ENCODE peak calls at places on chromosomes 4 and X, in four cellular contexts. One of them, this sample, is unnamed.

GRCh38 chr4:147355849-147356248 is 125.0 kb upstream of the EDNRA start:
- DNase-seq in HepG2: no peak
- DNase-seq in WTC11: no peak
- DNase-seq in K562: no peak
- DNase-seq in this sample: peak; percentile 19

GRCh38 chrX:3345281-3346081 is 971 bp downstream of the MXRA5 start:
- DNase-seq in HepG2: no peak
- DNase-seq in WTC11: peak; percentile 61
- DNase-seq in K562: no peak
- DNase-seq in this sample: no peak

GRCh38 chrX:135695471-135695870 is 18.0 kb upstream of the CT45A1 start:
- DNase-seq in K562: no peak
- DNase-seq in WTC11: no peak
- DNase-seq in HepG2: no peak
- DNase-seq in this sample: no peak

GRCh38 chr4:52059372-52059771 is 8.3 kb downstream of the SPATA18 start:
- DNase-seq in WTC11: no peak
- DNase-seq in K562: no peak
- DNase-seq in HepG2: no peak
- DNase-seq in this sample: peak; percentile 5

GRCh38 chr4:142353149-142353738 is 492.9 kb downstream of the INPP4B start:
- DNase-seq in K562: peak; percentile 5
- DNase-seq in HepG2: peak; percentile 27
- DNase-seq in WTC11: no peak
- DNase-seq in this sample: no peak

GRCh38 chr4:34850983-34851382 is 1393.3 kb downstream of the ARAP2 start:
- DNase-seq in HepG2: no peak
- DNase-seq in K562: no peak
- DNase-seq in WTC11: no peak
- DNase-seq in this sample: no peak

GRCh38 chr4:26372525-26373172 is 51.8 kb downstream of the RBPJ start:
- DNase-seq in K562: peak; percentile 23
- DNase-seq in HepG2: peak; percentile 90
- DNase-seq in WTC11: no peak
- DNase-seq in this sample: peak; percentile 4

GRCh38 chr4:8240211-8241041 is 29.1 kb upstream of the HTRA3 start:
- DNase-seq in WTC11: no peak
- DNase-seq in HepG2: no peak
- DNase-seq in K562: no peak
- DNase-seq in this sample: no peak

GRCh38 chr4:166941629-166942028 is 292.7 kb downstream of the SPOCK3 start:
- DNase-seq in WTC11: no peak
- DNase-seq in HepG2: no peak
- DNase-seq in K562: no peak
- DNase-seq in this sample: peak; percentile 18

GRCh38 chr4:74044676-74045075 is 6.2 kb upstream of the CXCL3 start:
- DNase-seq in WTC11: no peak
- DNase-seq in K562: no peak
- DNase-seq in HepG2: no peak
- DNase-seq in this sample: no peak

GRCh38 chr4:52907510-52907909 is 45.4 kb downstream of the RASL11B start:
- DNase-seq in WTC11: no peak
- DNase-seq in HepG2: no peak
- DNase-seq in K562: no peak
- DNase-seq in this sample: no peak

GRCh38 chr4:68283095-68283494 is 37.6 kb upstream of the TMPRSS11B start:
- DNase-seq in WTC11: no peak
- DNase-seq in K562: no peak
- DNase-seq in HepG2: no peak
- DNase-seq in this sample: no peak

GRCh38 chr4:16259531-16260246 is 33.4 kb upstream of the TAPT1 start:
- DNase-seq in WTC11: no peak
- DNase-seq in K562: no peak
- DNase-seq in HepG2: no peak
- DNase-seq in this sample: no peak

GRCh38 chrX:150694738-150695410 is 1.7 kb downstream of the MTMR1 start:
- DNase-seq in WTC11: no peak
- DNase-seq in HepG2: no peak
- DNase-seq in K562: peak; percentile 11
- DNase-seq in this sample: no peak

GRCh38 chrX:38879631-38880220 is 78.5 kb downstream of the MID1IP1 start:
- DNase-seq in K562: no peak
- DNase-seq in WTC11: no peak
- DNase-seq in HepG2: no peak
- DNase-seq in this sample: no peak

GRCh38 chrX:312621-313331 is 5.8 kb downstream of the GTPBP6 start:
- DNase-seq in WTC11: no peak
- DNase-seq in K562: no peak
- DNase-seq in HepG2: no peak
- DNase-seq in this sample: no peak

GRCh38 chr4:81984746-81985145 is 389.0 kb downstream of the HNRNPD start:
- DNase-seq in WTC11: no peak
- DNase-seq in HepG2: no peak
- DNase-seq in K562: no peak
- DNase-seq in this sample: no peak

GRCh38 chrX:100353326-100353725 is 56.7 kb downstream of the PCDH19 start:
- DNase-seq in HepG2: no peak
- DNase-seq in K562: no peak
- DNase-seq in WTC11: no peak
- DNase-seq in this sample: no peak

GRCh38 chr4:14100349-14100748 is 472.8 kb upstream of the BOD1L1 start:
- DNase-seq in HepG2: no peak
- DNase-seq in WTC11: no peak
- DNase-seq in K562: no peak
- DNase-seq in this sample: no peak
- TF ChIP-seq HMGXB4 in HepG2: no peak
- TF ChIP-seq HMGXB4 in WTC11: no peak
- TF ChIP-seq HMGXB4 in K562: no peak
- TF ChIP-seq HMGXB4 in this sample: no peak

GRCh38 chr4:108072300-108072699 is 82.6 kb downstream of the HADH start:
- DNase-seq in HepG2: no peak
- DNase-seq in K562: no peak
- DNase-seq in WTC11: no peak
- DNase-seq in this sample: no peak
- TF ChIP-seq HMGXB4 in HepG2: no peak
- TF ChIP-seq HMGXB4 in K562: no peak
- TF ChIP-seq HMGXB4 in WTC11: no peak
- TF ChIP-seq HMGXB4 in this sample: no peak

GRCh38 chr4:33780952-33781655 is 2463.2 kb downstream of the ARAP2 start:
- DNase-seq in K562: no peak
- DNase-seq in HepG2: no peak
- DNase-seq in WTC11: no peak
- DNase-seq in this sample: peak; percentile 0
- TF ChIP-seq HMGXB4 in K562: no peak
- TF ChIP-seq HMGXB4 in HepG2: no peak
- TF ChIP-seq HMGXB4 in WTC11: no peak
- TF ChIP-seq HMGXB4 in this sample: no peak

GRCh38 chr4:184396570-184397515 is 77.5 kb downstream of the IRF2 start:
- DNase-seq in K562: no peak
- DNase-seq in WTC11: no peak
- DNase-seq in HepG2: no peak
- DNase-seq in this sample: no peak

GRCh38 chr4:184396001-184396400 is 78.3 kb downstream of the IRF2 start:
- DNase-seq in WTC11: no peak
- DNase-seq in K562: no peak
- DNase-seq in HepG2: no peak
- DNase-seq in this sample: no peak

GRCh38 chr4:184399505-184399893 is 74.9 kb downstream of the IRF2 start:
- DNase-seq in K562: no peak
- DNase-seq in WTC11: no peak
- DNase-seq in HepG2: no peak
- DNase-seq in this sample: no peak

GRCh38 chr4:184398741-184399504 is 75.4 kb downstream of the IRF2 start:
- DNase-seq in HepG2: no peak
- DNase-seq in K562: no peak
- DNase-seq in WTC11: no peak
- DNase-seq in this sample: no peak

GRCh38 chr4:184397516-184398163 is 76.7 kb downstream of the IRF2 start:
- DNase-seq in K562: no peak
- DNase-seq in HepG2: no peak
- DNase-seq in WTC11: no peak
- DNase-seq in this sample: no peak
- TF ChIP-seq HMGXB4 in K562: no peak
- TF ChIP-seq HMGXB4 in HepG2: no peak
- TF ChIP-seq HMGXB4 in WTC11: no peak
- TF ChIP-seq HMGXB4 in this sample: no peak

GRCh38 chr4:156885374-156885773 is 86.2 kb downstream of the PDGFC start:
- DNase-seq in K562: no peak
- DNase-seq in HepG2: no peak
- DNase-seq in WTC11: no peak
- DNase-seq in this sample: no peak

GRCh38 chr4:156889616-156890594 is 81.7 kb downstream of the PDGFC start:
- DNase-seq in K562: no peak
- DNase-seq in WTC11: no peak
- DNase-seq in HepG2: no peak
- DNase-seq in this sample: no peak

GRCh38 chr4:156888762-156889161 is 82.8 kb downstream of the PDGFC start:
- DNase-seq in K562: no peak
- DNase-seq in HepG2: no peak
- DNase-seq in WTC11: no peak
- DNase-seq in this sample: no peak

DNA sequence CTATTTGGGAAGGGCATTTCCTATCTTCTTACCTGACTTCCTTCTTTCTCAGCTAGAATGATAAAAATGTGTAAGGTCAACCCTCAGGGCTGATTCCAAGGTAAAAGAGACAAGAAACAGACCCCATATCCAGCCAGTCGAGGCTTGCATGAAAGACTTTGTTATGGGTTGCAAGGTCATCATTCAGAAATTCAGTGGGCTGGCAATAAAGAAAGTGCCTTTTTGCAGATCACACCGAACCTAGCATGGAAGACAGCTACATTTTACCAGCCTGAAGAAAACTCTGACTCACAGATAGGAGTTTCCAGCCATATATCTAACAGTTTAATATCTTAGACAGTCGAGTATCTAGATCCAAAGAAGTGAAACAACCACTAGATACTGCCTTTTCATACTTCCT is 87.4 kb downstream of the PDGFC start:
- DNase-seq in WTC11: no peak
- DNase-seq in HepG2: no peak
- DNase-seq in K562: no peak
- DNase-seq in this sample: no peak
- TF ChIP-seq HMGXB4 in WTC11: no peak
- TF ChIP-seq HMGXB4 in HepG2: no peak
- TF ChIP-seq HMGXB4 in K562: no peak
- TF ChIP-seq HMGXB4 in this sample: no peak

GRCh38 chr4:60194214-60194613 is 1005.9 kb upstream of the ADGRL3 start:
- DNase-seq in K562: no peak
- DNase-seq in WTC11: no peak
- DNase-seq in HepG2: no peak
- DNase-seq in this sample: no peak

GRCh38 chr4:60189286-60189685 is 1010.8 kb upstream of the ADGRL3 start:
- DNase-seq in WTC11: no peak
- DNase-seq in HepG2: no peak
- DNase-seq in K562: no peak
- DNase-seq in this sample: no peak

GRCh38 chr4:60201052-60201673 is 999.0 kb upstream of the ADGRL3 start:
- DNase-seq in HepG2: peak; percentile 24
- DNase-seq in WTC11: peak; percentile 48
- DNase-seq in K562: peak; percentile 16
- DNase-seq in this sample: no peak

DNA sequence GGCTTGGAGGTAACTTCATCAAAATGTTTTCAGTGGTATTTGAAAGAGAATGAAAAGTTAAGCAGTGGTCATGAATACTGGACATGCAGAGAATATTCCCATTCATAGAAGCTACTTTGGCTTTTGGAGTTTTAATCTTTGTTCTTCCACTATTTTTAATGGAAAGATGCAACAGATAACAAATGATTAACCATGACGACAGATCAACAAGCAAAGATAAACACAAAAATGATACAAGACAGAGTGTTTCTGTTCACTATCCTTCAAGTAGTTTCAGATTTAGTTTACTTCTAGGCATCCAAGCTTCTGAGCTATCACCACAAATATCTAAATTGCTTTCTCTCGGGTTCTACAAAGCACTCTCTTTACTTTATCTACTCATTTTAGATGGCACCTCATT is 1004.9 kb upstream of the ADGRL3 start:
- DNase-seq in WTC11: no peak
- DNase-seq in K562: no peak
- DNase-seq in HepG2: no peak
- DNase-seq in this sample: no peak
- TF ChIP-seq HMGXB4 in WTC11: no peak
- TF ChIP-seq HMGXB4 in K562: no peak
- TF ChIP-seq HMGXB4 in HepG2: no peak
- TF ChIP-seq HMGXB4 in this sample: no peak

DNA sequence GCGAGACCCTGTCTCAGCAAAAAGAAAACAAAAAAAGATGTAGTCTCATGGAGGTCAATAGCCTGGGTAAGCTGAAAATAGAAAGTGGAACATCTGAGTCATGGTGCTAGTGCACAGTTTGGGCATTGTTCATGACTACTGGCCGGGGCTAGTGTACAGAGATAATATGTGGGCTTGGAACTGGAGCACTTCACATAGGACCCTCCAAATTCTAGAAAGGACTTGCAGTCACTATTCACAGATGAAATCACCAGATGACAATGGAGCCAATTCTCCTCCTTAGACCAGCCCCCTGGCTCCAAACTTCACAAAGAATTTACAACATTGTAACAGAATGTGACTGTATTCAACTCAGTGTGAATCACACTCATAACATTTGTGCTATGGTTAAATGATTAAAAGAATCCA is 367.8 kb upstream of the SLC7A11 start:
- DNase-seq in HepG2: no peak
- DNase-seq in WTC11: no peak
- DNase-seq in K562: no peak
- DNase-seq in this sample: no peak
- TF ChIP-seq HMGXB4 in HepG2: no peak
- TF ChIP-seq HMGXB4 in WTC11: no peak
- TF ChIP-seq HMGXB4 in K562: no peak
- TF ChIP-seq HMGXB4 in this sample: no peak

This sample was measured in A549.